ENCODE peak calls at places on chromosomes 16 and 17, in four cellular contexts. S, Q, C and B are unnamed samples.

GRCh38 chr16:8342276-8342675 is 248.0 kb downstream of the TMEM114 start:
- DNase-seq in S (no peak), C (no peak), Q (no peak), B (no peak)

GRCh38 chr17:40548982-40549680 is 16.1 kb downstream of the CCR7 start:
- DNase-seq in S (peak), C (no peak), Q (no peak), B (no peak)

GRCh38 chr17:65987988-65988387 is 203.9 kb downstream of the CEP112 start:
- DNase-seq in S (no peak), C (no peak), Q (no peak), B (peak)

GRCh38 chr17:81193470-81194224 is 27.6 kb upstream of the AATK start:
- DNase-seq in C (no peak), Q (no peak), S (no peak), B (no peak)

GRCh38 chr17:35063514-35064223 is at the start of gene RFFL:
- DNase-seq in Q (peak), C (peak), S (peak), B (peak)

GRCh38 chr17:61379457-61380216 is 20.0 kb upstream of the TBX2 start:
- DNase-seq in C (no peak), S (no peak), Q (no peak), B (no peak)

GRCh38 chr17:49390548-49391324 is 23.9 kb downstream of the PHB1 start:
- DNase-seq in C (no peak), Q (no peak), S (no peak), B (peak)

GRCh38 chr16:17420821-17421220 is 49.9 kb downstream of the XYLT1 start:
- DNase-seq in C (no peak), S (no peak), Q (no peak), B (no peak)

GRCh38 chr16:11503566-11503965 is 83.2 kb downstream of the LITAF start:
- DNase-seq in S (no peak), C (no peak), Q (no peak), B (no peak)

GRCh38 chr16:55444754-55445485 is 34.1 kb upstream of the MMP2 start:
- DNase-seq in Q (no peak), C (no peak), S (no peak), B (peak)

GRCh38 chr16:66483689-66484452 is 56.8 kb downstream of the BEAN1 start:
- DNase-seq in C (peak), S (peak), Q (peak), B (peak)

GRCh38 chr17:64426584-64426983 is 22.3 kb upstream of the MILR1 start:
- DNase-seq in S (no peak), C (no peak), Q (no peak), B (no peak)

GRCh38 chr17:17112628-17113200 is 70.5 kb downstream of the MPRIP start:
- DNase-seq in C (no peak), Q (no peak), S (no peak), B (no peak)

GRCh38 chr16:11101695-11102522 is 154.1 kb downstream of the SOCS1 start:
- DNase-seq in Q (no peak), C (no peak), S (no peak), B (no peak)